ENCODE peak calls at places on chromosomes 4 and X, in four cellular contexts. Q is ACHN, P is dermis blood vessel endothelial cell, L is astrocyte of the cerebellum. K is an unnamed sample.

GRCh38 chrX:39716401-39716800 is 381.4 kb downstream of the BCOR start:
- DNase-seq in Q (no peak), P (no peak), L (no peak), K (no peak)

GRCh38 chr4:2698504-2698903 is 57.6 kb downstream of the TNIP2 start:
- DNase-seq in Q (no peak), P (no peak), L (no peak), K (no peak)

GRCh38 chrX:102983205-102983604 is 46.1 kb downstream of the RAB40AL start:
- DNase-seq in Q (no peak), P (no peak), L (no peak), K (no peak)

GRCh38 chr4:186910385-186910784 is 186.7 kb upstream of the FAT1 start:
- DNase-seq in Q (no peak), P (no peak), L (no peak), K (no peak)

GRCh38 chr4:61911313-61911756 is 711.2 kb downstream of the ADGRL3 start:
- DNase-seq in Q (no peak), P (no peak), L (peak; percentile 2), K (no peak)

GRCh38 chr4:135325264-135325663 is 1123.7 kb upstream of the PABPC4L start:
- DNase-seq in Q (no peak), P (no peak), L (no peak), K (no peak)

GRCh38 chr4:86302242-86302641 is 57.6 kb downstream of the MAPK10 start:
- DNase-seq in Q (no peak), P (peak; percentile 49), L (peak; percentile 75), K (no peak)

GRCh38 chrX:76922100-76922499 is 494.6 kb downstream of the MAGEE1 start:
- DNase-seq in Q (no peak), P (no peak), L (no peak), K (no peak)

GRCh38 chrX:40462797-40463196 is 118.0 kb upstream of the ATP6AP2 start:
- DNase-seq in Q (no peak), P (no peak), L (no peak), K (no peak)

GRCh38 chr4:155187989-155188388 is 20.4 kb upstream of the NPY2R start:
- DNase-seq in Q (no peak), P (no peak), L (no peak), K (no peak)

GRCh38 chr4:79576480-79576803 is 168.4 kb upstream of the GK2 start:
- DNase-seq in Q (peak; percentile 14), P (peak; percentile 27), L (peak; percentile 15), K (no peak)

GRCh38 chr4:113397114-113397701 is 347.8 kb downstream of the ANK2 start:
- DNase-seq in Q (peak; percentile 48), P (peak; percentile 44), L (peak; percentile 85), K (no peak)

GRCh38 chr4:81913427-81913878 is 441.7 kb upstream of the RASGEF1B start:
- DNase-seq in Q (peak; percentile 74), P (peak; percentile 40), L (no peak), K (peak; percentile 77)

GRCh38 chr4:77579406-77580076 is 26.1 kb upstream of the CXCL13 start:
- DNase-seq in Q (peak; percentile 90), P (no peak), L (peak; percentile 76), K (peak; percentile 87)

GRCh38 chr4:67712650-67713530 is 11.9 kb upstream of the UBA6 start:
- DNase-seq in Q (no peak), P (no peak), L (no peak), K (no peak)

GRCh38 chr4:141027421-141027820 is 105.8 kb downstream of the RNF150 start:
- DNase-seq in Q (no peak), P (no peak), L (no peak), K (no peak)

GRCh38 chr4:53233396-53233795 is 132.5 kb downstream of the SCFD2 start:
- DNase-seq in Q (no peak), P (no peak), L (peak; percentile 0), K (no peak)

GRCh38 chr4:75800972-75801371 is 76.6 kb downstream of the USO1 start:
- DNase-seq in Q (no peak), P (peak; percentile 15), L (no peak), K (peak; percentile 34)

GRCh38 chr4:89101256-89102161 is 9.8 kb upstream of the TIGD2 start:
- DNase-seq in Q (no peak), P (no peak), L (no peak), K (no peak)

GRCh38 chr4:34046580-34046979 is 2197.7 kb downstream of the ARAP2 start:
- DNase-seq in Q (peak; percentile 55), P (no peak), L (peak; percentile 29), K (peak; percentile 2)

GRCh38 chrX:140467211-140467610 is 37.7 kb downstream of the SOX3 start:
- DNase-seq in Q (no peak), P (no peak), L (peak; percentile 55), K (no peak)

GRCh38 chr4:18815081-18815778 is 793.7 kb upstream of the LCORL start:
- DNase-seq in Q (no peak), P (no peak), L (no peak), K (no peak)

GRCh38 chr4:111788046-111788642 is 357.1 kb upstream of the FAM241A start:
- DNase-seq in Q (no peak), P (no peak), L (no peak), K (no peak)

GRCh38 chr4:124710253-124710849 is 2.2 kb downstream of the ANKRD50 start:
- DNase-seq in Q (no peak), P (peak; percentile 34), L (no peak), K (no peak)

GRCh38 chr4:83062748-83063147 is 27.8 kb downstream of the COPS4 start:
- DNase-seq in Q (no peak), P (no peak), L (no peak), K (no peak)

GRCh38 chrX:119880552-119881437 is 9.2 kb downstream of the NDUFA1 start:
- DNase-seq in Q (peak; percentile 39), P (peak; percentile 71), L (peak; percentile 18), K (peak; percentile 53)

GRCh38 chr4:59612235-59612634 is 1587.9 kb upstream of the ADGRL3 start:
- DNase-seq in Q (peak; percentile 66), P (no peak), L (peak; percentile 38), K (peak; percentile 28)

GRCh38 chr4:165439981-165440380 is 61.2 kb downstream of the CPE start:
- DNase-seq in Q (no peak), P (no peak), L (peak; percentile 35), K (no peak)

GRCh38 chrX:13190051-13190450 is 129.8 kb downstream of the ATXN3L start:
- DNase-seq in Q (no peak), P (no peak), L (no peak), K (no peak)

GRCh38 chrX:148609766-148610698 is 109.6 kb downstream of the AFF2 start:
- DNase-seq in Q (no peak), P (no peak), L (no peak), K (no peak)

GRCh38 chr4:88897180-88897579 is 159.8 kb downstream of the FAM13A start:
- DNase-seq in Q (no peak), P (no peak), L (no peak), K (no peak)

GRCh38 chrX:11380187-11380586 is 87.0 kb downstream of the AMELX start:
- DNase-seq in Q (no peak), P (peak; percentile 13), L (no peak), K (no peak)

GRCh38 chr4:138845051-138845450 is 170.5 kb upstream of the NOCT start:
- DNase-seq in Q (no peak), P (no peak), L (no peak), K (no peak)

GRCh38 chrX:107562482-107562881 is 65.8 kb upstream of the PRPS1 start:
- DNase-seq in Q (peak; percentile 84), P (no peak), L (peak; percentile 72), K (no peak)

GRCh38 chrX:87924619-87925018 is 407.0 kb downstream of the KLHL4 start:
- DNase-seq in Q (no peak), P (no peak), L (no peak), K (no peak)

GRCh38 chrX:42967681-42968080 is 189.7 kb upstream of the PPP1R2C start:
- DNase-seq in Q (no peak), P (no peak), L (no peak), K (no peak)

GRCh38 chrX:47518105-47518504 is 35.1 kb upstream of the ZNF41 start:
- DNase-seq in Q (no peak), P (peak; percentile 27), L (no peak), K (no peak)

GRCh38 chr4:176276710-176277109 is 7.7 kb upstream of the ASB5 start:
- DNase-seq in Q (no peak), P (no peak), L (no peak), K (no peak)

GRCh38 chrX:32268207-32268606 is 943.1 kb downstream of the DMD start:
- DNase-seq in Q (no peak), P (no peak), L (no peak), K (no peak)

K was measured in COLO829.